ENCODE peak calls at places on chromosomes 1 and 21, in seven cellular contexts. H is fibroblast of mammary gland, F is LNCaP clone FGC, D is neural progenitor cell, M is fibroblast of lung, O is tibial nerve, S is ovary. E is an unnamed sample.

GRCh38 chr1:201119206-201119814 is 7.1 kb upstream of the CACNA1S start:
- DNase-seq in F (no peak), M (peak; percentile 19), H (peak; percentile 39), O (peak; percentile 26), D (peak; percentile 79), S (no peak), E (no peak)

GRCh38 chr1:41837691-41838090 is 81.0 kb downstream of the HIVEP3 start:
- DNase-seq in M (no peak), H (no peak), D (no peak), F (no peak), O (no peak), S (no peak), E (no peak)

GRCh38 chr1:8625981-8626898 is 191.2 kb downstream of the RERE start:
- DNase-seq in O (no peak), S (no peak), D (no peak), H (peak; percentile 86), F (no peak), M (peak; percentile 98), E (no peak)

GRCh38 chr1:93352376-93352775 is 6.7 kb downstream of the DR1 start:
- DNase-seq in H (no peak), S (no peak), D (no peak), O (no peak), M (no peak), F (no peak), E (no peak)

GRCh38 chr1:94827434-94827833 is 7.3 kb downstream of the SLC44A3 start:
- DNase-seq in M (no peak), D (no peak), H (no peak), S (no peak), O (no peak), F (no peak), E (no peak)

GRCh38 chr1:5998906-5999301 is 6.7 kb upstream of the NPHP4 start:
- DNase-seq in H (no peak), D (no peak), M (no peak), O (no peak), S (no peak), F (no peak), E (no peak)

GRCh38 chr1:231049121-231049979 is 9.3 kb upstream of the FAM89A start:
- DNase-seq in H (no peak), F (no peak), S (no peak), M (no peak), D (no peak), O (no peak), E (no peak)

GRCh38 chr1:154747841-154748766 is 122.0 kb downstream of the KCNN3 start:
- DNase-seq in D (peak; percentile 44), H (no peak), M (peak; percentile 23), F (no peak), S (peak; percentile 21), O (no peak), E (peak; percentile 39)

GRCh38 chr1:193974286-193974798 is 787.9 kb upstream of the B3GALT2 start:
- DNase-seq in O (no peak), M (no peak), S (no peak), H (no peak), F (no peak), D (no peak), E (no peak)

GRCh38 chr1:42171679-42172266 is 7.2 kb upstream of the GUCA2A start:
- DNase-seq in H (no peak), M (no peak), S (no peak), D (no peak), F (no peak), O (no peak), E (no peak)

GRCh38 chr1:54403808-54404261 is 2.4 kb downstream of the SSBP3 start:
- DNase-seq in S (no peak), M (peak; percentile 78), F (no peak), O (no peak), H (peak; percentile 80), D (no peak), E (no peak)

GRCh38 chr1:5727191-5727590 is 265.0 kb downstream of the NPHP4 start:
- DNase-seq in H (no peak), M (no peak), F (peak; percentile 61), O (no peak), D (no peak), S (no peak), E (no peak)

GRCh38 chr1:117215733-117216462 is 5.2 kb upstream of the VTCN1 start:
- DNase-seq in S (no peak), F (no peak), D (no peak), O (no peak), H (no peak), M (no peak), E (peak; percentile 53)

GRCh38 chr1:219085988-219086387 is 87.7 kb upstream of the LYPLAL1 start:
- DNase-seq in D (no peak), H (peak; percentile 71), F (no peak), M (peak; percentile 81), O (no peak), S (no peak), E (no peak)

GRCh38 chr1:17440827-17441168 is 1.3 kb upstream of the RCC2 start:
- DNase-seq in O (no peak), D (no peak), H (no peak), S (no peak), M (no peak), F (no peak), E (no peak)

GRCh38 chr1:217364220-217364619 is 266.7 kb downstream of the GPATCH2 start:
- DNase-seq in S (no peak), F (no peak), M (no peak), D (no peak), H (no peak), O (no peak), E (no peak)

GRCh38 chr1:233904979-233905415 is 521 bp downstream of the SLC35F3 start:
- DNase-seq in O (no peak), S (no peak), H (no peak), F (no peak), M (peak; percentile 63), D (no peak), E (no peak)

GRCh38 chr1:10744654-10745238 is 51.7 kb downstream of the CASZ1 start:
- DNase-seq in H (no peak), S (no peak), F (no peak), O (no peak), M (no peak), D (no peak), E (no peak)

GRCh38 chr1:93304716-93305138 is 41.0 kb upstream of the DR1 start:
- DNase-seq in D (peak; percentile 69), H (peak; percentile 78), S (peak; percentile 59), O (peak; percentile 67), F (peak; percentile 40), M (peak; percentile 54), E (no peak)

GRCh38 chr1:1200876-1201810 is 5.2 kb downstream of the TNFRSF18 start:
- DNase-seq in S (peak; percentile 63), D (peak; percentile 72), H (peak; percentile 53), F (no peak), M (peak; percentile 44), O (no peak), E (no peak)

DNA sequence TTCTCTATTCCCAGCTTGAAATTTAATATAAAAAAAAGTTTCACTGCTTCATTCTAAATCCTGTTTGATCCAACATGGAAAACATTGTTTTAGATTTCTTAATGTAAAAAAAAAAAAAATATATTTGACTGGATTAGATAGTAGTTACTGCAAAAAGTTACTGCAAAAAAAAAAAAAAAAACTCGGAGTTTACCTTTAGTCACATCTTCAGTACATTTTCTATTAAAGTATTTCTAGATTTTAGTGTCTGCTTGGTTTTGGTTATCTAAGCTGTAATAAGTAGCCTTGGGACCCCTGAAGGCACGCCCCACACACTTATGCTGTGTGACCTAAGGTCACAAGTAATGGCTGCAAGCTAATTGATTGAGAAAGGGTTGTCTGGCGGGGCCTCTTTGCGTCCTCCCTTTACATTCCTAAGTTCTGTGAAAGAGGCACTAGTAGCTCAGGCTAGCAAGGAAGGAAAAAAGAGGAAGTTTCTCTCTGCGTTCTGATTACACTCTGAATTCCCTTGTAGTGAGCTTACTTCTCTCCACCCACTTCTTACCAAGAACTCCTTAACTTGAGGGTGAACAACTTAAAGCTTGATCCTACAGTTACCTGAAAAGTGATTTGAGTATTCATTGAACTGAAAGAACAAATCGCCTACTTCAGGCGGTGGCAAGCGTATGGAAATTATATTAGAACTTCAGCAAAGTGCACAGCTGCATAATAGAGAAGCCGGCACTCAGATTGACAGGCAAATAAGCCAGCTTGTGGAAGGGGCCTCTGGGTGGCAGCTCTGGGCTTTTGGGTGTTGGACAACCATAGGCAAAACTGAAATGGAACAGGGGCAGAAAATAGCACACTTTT is 464.2 kb downstream of the USP25 start:
- DNase-seq in D (peak; percentile 81), O (peak; percentile 70), F (peak; percentile 67), S (peak; percentile 67), H (peak; percentile 87), M (peak; percentile 93), E (peak; percentile 72)
- H3K4me3 ChIP-seq in D (peak overlapping the region; percentile 29), O (peak overlapping the region; percentile 41), F (peak overlapping the region; percentile 61), S (peak overlapping the region; percentile 46), H (peak overlapping the region; percentile 65), M (peak overlapping the region; percentile 63), E (peak overlapping the region; percentile 51)

GRCh38 chr1:45929257-45929687 is 125.9 kb downstream of the MAST2 start:
- DNase-seq in M (peak; percentile 95), H (peak; percentile 82), O (no peak), F (no peak), D (peak; percentile 20), S (no peak), E (no peak)
- TF ChIP-seq CTCF in M (no peak), H (no peak), O (no peak), F (no peak), D (no peak), S (no peak), E (no peak)

GRCh38 chr1:245108909-245109308 is 45.9 kb upstream of the KIF26B start:
- DNase-seq in S (no peak), M (no peak), O (no peak), H (no peak), D (no peak), F (no peak), E (no peak)

GRCh38 chr1:245110406-245110805 is 44.4 kb upstream of the KIF26B start:
- DNase-seq in D (no peak), O (no peak), S (no peak), M (no peak), F (no peak), H (no peak), E (no peak)

GRCh38 chr1:245105815-245106410 is 48.9 kb upstream of the KIF26B start:
- DNase-seq in O (no peak), D (no peak), S (no peak), M (peak; percentile 61), H (peak; percentile 25), F (peak; percentile 19), E (no peak)

GRCh38 chr1:245107776-245108114 is 47.0 kb upstream of the KIF26B start:
- DNase-seq in H (no peak), D (no peak), M (no peak), O (no peak), S (no peak), F (no peak), E (no peak)

DNA sequence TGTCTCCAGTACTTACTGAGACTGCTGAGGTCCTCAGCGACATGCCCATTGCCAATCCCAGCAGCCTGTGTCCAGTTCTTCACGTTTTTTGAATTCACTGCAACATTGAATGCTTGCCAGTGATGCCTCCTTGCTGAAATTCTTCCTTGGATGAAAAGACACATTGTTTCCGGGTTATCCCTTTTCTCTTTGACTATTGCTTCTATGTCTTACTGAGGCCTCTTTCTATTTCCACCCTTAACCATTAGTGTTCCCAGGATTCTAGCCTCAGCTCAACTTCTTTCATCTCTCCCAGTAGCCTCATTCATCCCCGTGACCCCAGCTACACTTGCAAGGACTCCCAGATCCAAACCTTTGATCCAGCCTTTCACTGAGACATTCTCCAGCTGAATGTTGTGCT is 46.5 kb upstream of the KIF26B start:
- DNase-seq in F (no peak), O (no peak), H (no peak), D (no peak), M (no peak), S (no peak), E (no peak)
- H3K4me3 ChIP-seq in F (no peak overlapping the region), O (no peak overlapping the region), H (no peak overlapping the region), D (no peak overlapping the region), M (no peak overlapping the region), S (no peak overlapping the region), E (no peak overlapping the region)

GRCh38 chr1:90550616-90551406 is 166.3 kb downstream of the BARHL2 start:
- DNase-seq in O (no peak), M (no peak), S (no peak), F (no peak), H (no peak), D (peak; percentile 59), E (no peak)
- TF ChIP-seq CTCF in O (no peak), M (no peak), S (no peak), F (no peak), H (no peak), D (peak; percentile 47), E (no peak)

E was measured in ascending aorta.